ENCODE peak calls at places on chromosome 18, in six cellular contexts. X is aorta; T is CD8-positive, alpha-beta memory T cell; Z is pancreas; P is A549; K is tibial nerve. L is an unnamed sample.

GRCh38 chr18:51091270-51091669 is 61.3 kb downstream of the SMAD4 start:
- DNase-seq in X (no peak), T (no peak), Z (no peak), P (no peak), K (no peak), L (no peak)

GRCh38 chr18:10406172-10406663 is 48.2 kb upstream of the APCDD1 start:
- DNase-seq in X (no peak), T (no peak), Z (no peak), P (no peak), K (no peak), L (no peak)

GRCh38 chr18:26771524-26771923 is 94.0 kb downstream of the AQP4 start:
- DNase-seq in X (no peak), T (no peak), Z (no peak), P (no peak), K (no peak), L (no peak)

GRCh38 chr18:34701911-34702310 is 8.2 kb upstream of the DTNA start:
- DNase-seq in X (no peak), T (no peak), Z (no peak), P (no peak), K (no peak), L (no peak)

GRCh38 chr18:2655954-2656236 is 369 bp downstream of the SMCHD1 start:
- DNase-seq in X (no peak), T (no peak), Z (no peak), P (peak), K (no peak), L (no peak)

GRCh38 chr18:12121175-12122095 is 27.8 kb downstream of the ANKRD62 start:
- DNase-seq in X (no peak), T (no peak), Z (no peak), P (no peak), K (no peak), L (no peak)

GRCh38 chr18:3095921-3096320 is 83.0 kb upstream of the LPIN2 start:
- DNase-seq in X (no peak), T (no peak), Z (no peak), P (no peak), K (no peak), L (no peak)

GRCh38 chr18:50803579-50803978 is 16.2 kb downstream of the MRO start:
- DNase-seq in X (no peak), T (no peak), Z (no peak), P (no peak), K (no peak), L (no peak)

GRCh38 chr18:36179562-36180334 is 7.5 kb upstream of the MOCOS start:
- DNase-seq in X (peak), T (no peak), Z (no peak), P (no peak), K (peak), L (no peak)

GRCh38 chr18:20971886-20972267 is 139.7 kb downstream of the ROCK1 start:
- DNase-seq in X (no peak), T (no peak), Z (no peak), P (peak), K (no peak), L (no peak)

GRCh38 chr18:8948471-8949149 is 153.9 kb upstream of the NDUFV2 start:
- DNase-seq in X (no peak), T (no peak), Z (no peak), P (peak), K (no peak), L (peak)
- H3K27ac ChIP-seq in X (no peak), T (peak), Z (no peak), P (peak), K (no peak), L (peak)

GRCh38 chr18:59009846-59010245 is 129.8 kb upstream of the SEC11C start:
- DNase-seq in X (no peak), T (no peak), Z (no peak), P (no peak), K (no peak), L (no peak)
- H3K27ac ChIP-seq in X (no peak), T (no peak), Z (no peak), P (peak), K (no peak), L (no peak)

DNA sequence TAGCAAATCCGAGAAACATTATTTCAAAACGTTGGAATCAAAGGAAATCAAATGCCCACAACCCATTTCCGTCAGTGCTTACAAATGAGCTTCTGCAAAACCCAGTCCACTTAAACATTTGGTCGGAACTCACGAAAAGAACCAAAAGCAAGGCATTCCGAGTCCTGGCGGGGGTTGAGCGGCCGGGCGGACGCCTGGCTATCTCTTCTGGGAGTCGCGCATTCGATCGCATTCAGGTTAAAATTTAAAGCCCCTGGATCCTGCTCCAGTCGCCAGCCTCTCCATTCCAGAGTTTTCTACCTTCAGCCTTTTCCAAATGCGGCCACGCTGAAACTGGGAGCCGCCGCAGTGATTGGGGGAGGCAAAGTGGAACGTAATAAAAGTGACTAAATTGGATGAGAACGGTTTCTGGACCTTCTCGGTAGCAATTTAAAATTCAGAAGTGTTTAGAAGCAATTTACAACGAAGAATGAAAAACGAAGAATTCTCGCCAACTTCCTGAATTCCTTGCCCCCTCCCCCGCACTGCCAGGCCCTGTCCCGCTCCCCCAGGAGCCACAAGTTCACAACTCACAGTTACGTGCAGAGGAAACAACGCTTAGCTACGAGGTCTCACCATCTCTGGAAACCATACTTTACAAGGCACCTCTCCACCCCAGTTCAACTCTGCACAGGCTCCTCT is 1.8 kb upstream of the GATA6 start:
- DNase-seq in X (peak), T (no peak), Z (peak), P (peak), K (no peak), L (peak)
- H3K27ac ChIP-seq in X (peak), T (no peak), Z (peak), P (no peak), K (no peak), L (no peak)

DNA sequence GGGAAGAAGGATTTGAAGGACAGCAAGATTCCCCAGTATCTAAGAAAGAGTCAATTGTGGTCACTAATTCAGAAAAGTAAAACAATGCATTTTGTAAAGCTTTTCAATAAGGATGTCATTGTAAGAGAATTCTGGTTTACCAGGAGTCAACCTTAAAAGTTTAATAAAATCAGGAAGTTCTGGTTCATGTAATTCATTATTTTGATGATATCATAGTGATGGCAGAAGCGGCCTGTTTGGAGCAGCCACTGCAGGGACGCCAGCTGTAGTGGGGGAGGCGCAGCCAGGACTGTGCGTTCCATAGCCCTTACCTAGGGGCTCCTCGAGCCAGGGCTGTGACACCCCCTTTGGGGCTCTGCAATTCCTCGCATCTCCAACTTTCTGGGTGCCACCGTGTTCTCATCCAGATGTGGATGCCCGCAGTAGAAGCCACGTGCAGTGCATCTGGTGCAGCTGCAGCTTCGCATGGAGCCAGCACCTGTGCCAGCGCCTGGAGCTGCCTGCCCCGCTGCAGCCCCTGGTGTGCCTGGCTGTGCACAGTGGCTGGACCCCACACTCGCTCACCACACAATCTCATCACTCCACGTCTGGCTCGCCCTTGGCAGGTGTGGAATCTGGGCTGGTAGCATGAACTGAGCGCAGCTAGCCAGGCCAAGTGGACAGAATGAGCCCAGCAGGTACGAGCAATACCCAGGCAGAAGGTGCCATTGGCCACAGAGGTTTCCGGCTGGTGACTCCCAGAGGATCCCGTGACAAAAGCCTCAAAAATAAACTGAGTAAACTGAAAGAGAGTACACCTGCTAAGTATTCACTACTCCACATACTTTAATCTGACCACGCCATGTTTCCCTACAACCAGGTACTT is 37.4 kb downstream of the RNF152 start:
- DNase-seq in X (no peak), T (no peak), Z (no peak), P (no peak), K (no peak), L (no peak)
- H3K27ac ChIP-seq in X (no peak), T (no peak), Z (peak), P (no peak), K (no peak), L (no peak)

DNA sequence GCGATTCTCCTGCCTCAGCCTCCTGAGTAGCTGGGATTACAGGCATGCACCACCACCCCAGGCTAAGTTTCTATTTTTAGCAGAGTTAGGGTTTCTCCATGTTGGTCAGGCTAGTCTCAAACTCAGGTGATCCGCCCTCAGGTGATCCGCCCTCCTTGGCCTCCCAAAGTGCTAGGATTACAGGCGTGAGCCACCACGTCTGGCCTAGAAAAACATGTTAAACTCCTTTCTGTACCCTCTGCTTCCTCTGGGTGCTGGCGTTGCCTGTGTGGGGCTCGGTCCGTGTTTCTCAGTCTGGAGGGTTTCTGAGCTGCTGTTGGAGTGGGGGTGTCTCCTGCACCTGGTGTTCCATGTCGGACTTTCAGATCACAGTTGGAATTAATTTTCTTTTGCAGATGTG is 17.9 kb downstream of the LDLRAD4 start:
- DNase-seq in X (peak), T (no peak), Z (no peak), P (no peak), K (no peak), L (no peak)
- H3K27ac ChIP-seq in X (no peak), T (no peak), Z (no peak), P (no peak), K (peak), L (no peak)

GRCh38 chr18:43634994-43635393 is 357.7 kb upstream of the SYT4 start:
- DNase-seq in X (no peak), T (no peak), Z (no peak), P (no peak), K (no peak), L (no peak)
- H3K27ac ChIP-seq in X (no peak), T (no peak), Z (no peak), P (no peak), K (no peak), L (no peak)

L was measured in foreskin keratinocyte.